ENCODE peak calls at places on chromosomes 2 and 18, in seven cellular contexts. One of them, this sample, is unnamed.

GRCh38 chr2:65329551-65329950 is 101.9 kb downstream of the ACTR2 start:
- DNase-seq in K562: no peak
- DNase-seq in thyroid gland: no peak
- DNase-seq in heart left ventricle: no peak
- DNase-seq in vagina: no peak
- DNase-seq in prostate gland: no peak
- DNase-seq in uterus: no peak
- DNase-seq in this sample: no peak

GRCh38 chr18:25830787-25831186 is 259.6 kb downstream of the SS18 start:
- DNase-seq in K562: no peak
- DNase-seq in uterus: no peak
- DNase-seq in vagina: no peak
- DNase-seq in thyroid gland: peak; percentile 50
- DNase-seq in heart left ventricle: peak; percentile 32
- DNase-seq in prostate gland: no peak
- DNase-seq in this sample: no peak

GRCh38 chr2:134253117-134253704 is 661 bp upstream of the MGAT5 start:
- DNase-seq in heart left ventricle: no peak
- DNase-seq in uterus: no peak
- DNase-seq in prostate gland: no peak
- DNase-seq in thyroid gland: no peak
- DNase-seq in K562: no peak
- DNase-seq in vagina: no peak
- DNase-seq in this sample: no peak

GRCh38 chr2:33022395-33022985 is 75.7 kb downstream of the LTBP1 start:
- DNase-seq in K562: no peak
- DNase-seq in vagina: no peak
- DNase-seq in thyroid gland: no peak
- DNase-seq in prostate gland: no peak
- DNase-seq in uterus: no peak
- DNase-seq in heart left ventricle: no peak
- DNase-seq in this sample: no peak

GRCh38 chr2:180728928-180729559 is 251.4 kb upstream of the UBE2E3 start:
- DNase-seq in heart left ventricle: no peak
- DNase-seq in prostate gland: no peak
- DNase-seq in uterus: no peak
- DNase-seq in vagina: no peak
- DNase-seq in K562: no peak
- DNase-seq in thyroid gland: no peak
- DNase-seq in this sample: no peak

GRCh38 chr18:63089041-63089440 is 230.5 kb downstream of the BCL2 start:
- DNase-seq in K562: no peak
- DNase-seq in vagina: peak; percentile 76
- DNase-seq in thyroid gland: no peak
- DNase-seq in prostate gland: no peak
- DNase-seq in heart left ventricle: no peak
- DNase-seq in uterus: no peak
- DNase-seq in this sample: no peak

GRCh38 chr2:236309669-236310029 is 45.4 kb upstream of the ASB18 start:
- DNase-seq in prostate gland: no peak
- DNase-seq in uterus: no peak
- DNase-seq in vagina: peak; percentile 64
- DNase-seq in thyroid gland: peak; percentile 18
- DNase-seq in heart left ventricle: no peak
- DNase-seq in K562: peak; percentile 45
- DNase-seq in this sample: no peak

GRCh38 chr2:169994782-169995181 is 167.5 kb downstream of the UBR3 start:
- DNase-seq in prostate gland: no peak
- DNase-seq in K562: no peak
- DNase-seq in vagina: no peak
- DNase-seq in uterus: no peak
- DNase-seq in thyroid gland: no peak
- DNase-seq in heart left ventricle: no peak
- DNase-seq in this sample: no peak

GRCh38 chr2:196445991-196446390 is 193.5 kb upstream of the CCDC150 start:
- DNase-seq in thyroid gland: no peak
- DNase-seq in K562: no peak
- DNase-seq in uterus: no peak
- DNase-seq in heart left ventricle: no peak
- DNase-seq in vagina: no peak
- DNase-seq in prostate gland: no peak
- DNase-seq in this sample: no peak

GRCh38 chr2:7145707-7146106 is 228.5 kb downstream of the RNF144A start:
- DNase-seq in vagina: no peak
- DNase-seq in heart left ventricle: no peak
- DNase-seq in prostate gland: no peak
- DNase-seq in K562: no peak
- DNase-seq in uterus: no peak
- DNase-seq in thyroid gland: no peak
- DNase-seq in this sample: no peak

DNA sequence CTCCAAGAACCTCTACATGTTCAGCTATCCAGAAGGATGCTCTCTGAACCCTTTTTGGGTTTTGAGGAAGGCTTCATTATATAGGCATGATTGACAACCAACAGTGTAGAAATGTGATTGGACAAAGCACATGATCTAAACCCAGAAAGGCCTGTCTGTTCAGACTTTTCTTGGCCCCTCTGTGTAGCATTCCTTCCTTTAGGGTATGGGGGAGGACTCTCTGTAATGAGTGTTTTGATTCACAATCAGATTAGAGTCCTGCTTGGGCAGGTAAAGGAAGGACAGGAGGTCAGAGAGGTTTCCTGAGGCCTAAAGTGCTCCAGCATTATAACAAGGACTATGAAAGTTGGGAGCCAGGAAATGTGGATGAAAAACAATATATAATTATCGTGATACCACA is 13.6 kb downstream of the GULP1 start:
- DNase-seq in vagina: no peak
- DNase-seq in K562: no peak
- DNase-seq in heart left ventricle: no peak
- DNase-seq in thyroid gland: no peak
- DNase-seq in uterus: no peak
- DNase-seq in prostate gland: no peak
- DNase-seq in this sample: no peak
- H3K4me1 ChIP-seq in vagina: peaks cover 44% of the 10 kb centered on the region
- H3K4me1 ChIP-seq in K562: peaks cover 5% of the 10 kb centered on the region
- H3K4me1 ChIP-seq in heart left ventricle: peaks cover 11% of the 10 kb centered on the region
- H3K4me1 ChIP-seq in thyroid gland: no peaks in the 10 kb centered on the region
- H3K4me1 ChIP-seq in uterus: peaks cover 4% of the 10 kb centered on the region
- H3K4me1 ChIP-seq in prostate gland: no peaks in the 10 kb centered on the region
- H3K4me1 ChIP-seq in this sample: no peaks in the 10 kb centered on the region

DNA sequence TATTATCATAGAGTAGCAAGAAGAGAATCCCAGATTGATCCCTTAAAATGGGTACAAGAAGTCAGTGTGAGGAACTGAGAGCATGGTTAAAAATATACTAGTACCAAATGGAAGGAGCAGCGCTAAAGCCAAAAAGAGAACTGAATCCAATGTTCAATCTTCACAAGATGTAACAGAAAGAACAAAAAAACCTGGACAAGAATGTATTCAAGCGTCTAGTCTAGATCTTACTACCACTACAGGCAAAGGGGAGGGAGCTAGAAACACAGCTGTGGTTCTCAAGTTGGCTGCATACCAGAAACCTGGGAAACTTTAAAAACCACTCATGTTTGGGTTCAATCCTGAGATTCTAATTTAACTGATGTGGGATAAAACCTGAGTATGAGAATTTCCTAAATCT is 57.5 kb downstream of the PIAS2 start:
- DNase-seq in uterus: no peak
- DNase-seq in thyroid gland: no peak
- DNase-seq in K562: no peak
- DNase-seq in vagina: no peak
- DNase-seq in heart left ventricle: no peak
- DNase-seq in prostate gland: no peak
- DNase-seq in this sample: no peak
- H3K27ac ChIP-seq in uterus: no peak overlapping the region
- H3K27ac ChIP-seq in thyroid gland: no peak overlapping the region
- H3K27ac ChIP-seq in K562: no peak overlapping the region
- H3K27ac ChIP-seq in vagina: no peak overlapping the region
- H3K27ac ChIP-seq in heart left ventricle: no peak overlapping the region
- H3K27ac ChIP-seq in prostate gland: no peak overlapping the region
- H3K27ac ChIP-seq in this sample: no peak overlapping the region

GRCh38 chr2:55842009-55842408 is 81.6 kb downstream of the EFEMP1 start:
- DNase-seq in thyroid gland: no peak
- DNase-seq in prostate gland: no peak
- DNase-seq in uterus: no peak
- DNase-seq in vagina: no peak
- DNase-seq in K562: no peak
- DNase-seq in heart left ventricle: no peak
- DNase-seq in this sample: no peak

GRCh38 chr2:55838653-55839052 is 84.9 kb downstream of the EFEMP1 start:
- DNase-seq in prostate gland: no peak
- DNase-seq in uterus: no peak
- DNase-seq in K562: no peak
- DNase-seq in vagina: no peak
- DNase-seq in heart left ventricle: no peak
- DNase-seq in thyroid gland: no peak
- DNase-seq in this sample: no peak

GRCh38 chr2:55839182-55839819 is 84.3 kb downstream of the EFEMP1 start:
- DNase-seq in thyroid gland: peak; percentile 70
- DNase-seq in heart left ventricle: no peak
- DNase-seq in prostate gland: peak; percentile 83
- DNase-seq in K562: no peak
- DNase-seq in vagina: no peak
- DNase-seq in uterus: no peak
- DNase-seq in this sample: no peak

GRCh38 chr2:55840460-55840859 is 83.1 kb downstream of the EFEMP1 start:
- DNase-seq in K562: no peak
- DNase-seq in uterus: no peak
- DNase-seq in thyroid gland: no peak
- DNase-seq in prostate gland: no peak
- DNase-seq in vagina: no peak
- DNase-seq in heart left ventricle: no peak
- DNase-seq in this sample: no peak

GRCh38 chr2:55837073-55837472 is 86.5 kb downstream of the EFEMP1 start:
- DNase-seq in vagina: no peak
- DNase-seq in uterus: no peak
- DNase-seq in heart left ventricle: no peak
- DNase-seq in prostate gland: no peak
- DNase-seq in K562: no peak
- DNase-seq in thyroid gland: no peak
- DNase-seq in this sample: no peak
- TF ChIP-seq POLR2A in vagina: no peak
- TF ChIP-seq POLR2A in uterus: no peak
- TF ChIP-seq POLR2A in heart left ventricle: no peak
- TF ChIP-seq POLR2A in prostate gland: no peak
- TF ChIP-seq POLR2A in K562: no peak
- TF ChIP-seq POLR2A in thyroid gland: no peak
- TF ChIP-seq POLR2A in this sample: no peak

GRCh38 chr2:42492691-42493467 is 903 bp downstream of the KCNG3 start:
- DNase-seq in heart left ventricle: no peak
- DNase-seq in thyroid gland: peak; percentile 6
- DNase-seq in prostate gland: no peak
- DNase-seq in vagina: no peak
- DNase-seq in K562: no peak
- DNase-seq in uterus: no peak
- DNase-seq in this sample: no peak

GRCh38 chr2:42495234-42495581 is 1.4 kb upstream of the KCNG3 start:
- DNase-seq in uterus: no peak
- DNase-seq in thyroid gland: no peak
- DNase-seq in vagina: no peak
- DNase-seq in K562: no peak
- DNase-seq in heart left ventricle: no peak
- DNase-seq in prostate gland: no peak
- DNase-seq in this sample: no peak

GRCh38 chr2:42494434-42495233 is 852 bp upstream of the KCNG3 start:
- DNase-seq in thyroid gland: peak; percentile 76
- DNase-seq in heart left ventricle: peak; percentile 66
- DNase-seq in prostate gland: peak; percentile 76
- DNase-seq in vagina: no peak
- DNase-seq in uterus: peak; percentile 70
- DNase-seq in K562: peak; percentile 62
- DNase-seq in this sample: peak; percentile 70

GRCh38 chr2:42493468-42493884 is 306 bp downstream of the KCNG3 start:
- DNase-seq in thyroid gland: no peak
- DNase-seq in prostate gland: no peak
- DNase-seq in K562: no peak
- DNase-seq in uterus: no peak
- DNase-seq in vagina: no peak
- DNase-seq in heart left ventricle: no peak
- DNase-seq in this sample: no peak

DNA sequence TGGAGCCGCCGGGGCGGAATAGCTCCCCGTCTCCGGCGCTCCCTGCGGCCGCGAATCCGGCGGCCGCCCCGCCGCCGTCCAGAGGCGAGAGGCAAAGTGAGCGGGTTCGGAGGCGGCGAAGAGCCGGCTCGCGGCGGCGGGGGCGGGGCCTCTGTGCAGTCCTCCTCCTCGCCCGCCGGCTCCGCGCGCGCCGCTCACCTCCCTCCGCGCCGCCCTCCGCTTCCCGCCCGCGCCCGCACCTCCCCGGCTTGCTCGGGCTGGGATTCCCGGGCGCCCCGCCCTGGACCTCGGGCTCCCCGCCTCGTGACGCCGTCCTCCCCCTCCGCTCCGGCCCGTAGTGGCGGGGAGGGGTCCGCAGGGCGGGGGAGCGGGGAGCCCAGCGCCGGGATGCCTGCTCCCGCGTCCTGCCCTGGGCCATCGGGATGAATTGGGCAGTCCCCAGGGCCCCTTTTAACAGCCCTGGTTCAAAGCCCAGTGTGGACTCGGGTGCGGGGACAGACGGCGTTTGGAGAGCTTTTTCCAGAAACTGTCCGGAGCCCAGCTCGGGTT is at the start of gene KCNG3:
- DNase-seq in uterus: peak; percentile 52
- DNase-seq in prostate gland: peak; percentile 61
- DNase-seq in K562: peak; percentile 47
- DNase-seq in thyroid gland: peak; percentile 57
- DNase-seq in heart left ventricle: peak; percentile 52
- DNase-seq in vagina: no peak
- DNase-seq in this sample: no peak
- H3K4me1 ChIP-seq in uterus: no peaks in the 10 kb centered on the region
- H3K4me1 ChIP-seq in prostate gland: no peaks in the 10 kb centered on the region
- H3K4me1 ChIP-seq in K562: no peaks in the 10 kb centered on the region
- H3K4me1 ChIP-seq in thyroid gland: peaks cover 7% of the 10 kb centered on the region
- H3K4me1 ChIP-seq in heart left ventricle: peaks cover 9% of the 10 kb centered on the region
- H3K4me1 ChIP-seq in vagina: no peaks in the 10 kb centered on the region
- H3K4me1 ChIP-seq in this sample: no peaks in the 10 kb centered on the region

GRCh38 chr2:174881678-174882077 is 117.4 kb upstream of the CHRNA1 start:
- DNase-seq in vagina: no peak
- DNase-seq in uterus: no peak
- DNase-seq in K562: no peak
- DNase-seq in thyroid gland: no peak
- DNase-seq in heart left ventricle: no peak
- DNase-seq in prostate gland: no peak
- DNase-seq in this sample: no peak
- H3K27ac ChIP-seq in vagina: no peak overlapping the region
- H3K27ac ChIP-seq in uterus: no peak overlapping the region
- H3K27ac ChIP-seq in K562: no peak overlapping the region
- H3K27ac ChIP-seq in thyroid gland: no peak overlapping the region
- H3K27ac ChIP-seq in heart left ventricle: no peak overlapping the region
- H3K27ac ChIP-seq in prostate gland: no peak overlapping the region
- H3K27ac ChIP-seq in this sample: no peak overlapping the region

DNA sequence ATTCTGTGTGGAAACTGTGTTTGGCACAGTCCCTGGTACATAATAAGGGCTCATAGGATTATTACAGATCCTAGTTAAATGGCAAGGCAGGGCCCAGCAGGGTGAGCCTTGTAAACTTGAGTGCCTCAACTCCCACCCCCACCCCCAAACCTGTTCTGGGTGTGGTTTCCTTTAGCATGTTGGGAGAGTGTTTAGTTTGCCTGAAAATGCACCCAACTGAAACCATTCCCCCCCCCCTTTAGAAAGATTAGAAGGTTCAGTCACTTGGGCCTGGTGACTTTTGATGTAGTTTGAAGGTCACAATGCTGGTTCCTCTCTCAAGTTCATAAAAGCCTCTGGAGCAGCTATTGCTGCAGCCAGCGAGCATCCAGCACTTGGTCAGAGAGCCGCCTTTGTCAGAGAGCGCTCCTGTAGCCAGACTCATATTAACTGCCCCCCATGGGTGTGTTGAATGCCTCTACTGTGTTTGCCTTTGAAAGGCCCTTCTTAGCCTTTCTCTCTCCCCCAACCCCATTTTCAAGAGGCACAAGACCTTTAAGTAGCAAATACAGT is 113.7 kb downstream of the SPTBN1 start:
- DNase-seq in uterus: no peak
- DNase-seq in prostate gland: no peak
- DNase-seq in thyroid gland: peak; percentile 62
- DNase-seq in vagina: no peak
- DNase-seq in heart left ventricle: no peak
- DNase-seq in K562: peak; percentile 49
- DNase-seq in this sample: no peak
- TF ChIP-seq POLR2A in uterus: no peak
- TF ChIP-seq POLR2A in prostate gland: no peak
- TF ChIP-seq POLR2A in thyroid gland: no peak
- TF ChIP-seq POLR2A in vagina: no peak
- TF ChIP-seq POLR2A in heart left ventricle: no peak
- TF ChIP-seq POLR2A in K562: no peak
- TF ChIP-seq POLR2A in this sample: no peak

This sample was measured in breast epithelium.